ENCODE peak calls at places on chromosomes 13 and 19, in ten cellular contexts. J is posterior cingulate gyrus; Q is RPMI7951; M is amniotic epithelial cell; Z is pulmonary artery endothelial cell; R is activated T-cell treated with anti-CD3 and anti-CD28 coated beads, Interleukin-2, amount 50 U/mL, for 1 hour; N is body of pancreas; W is EL; I is stimulated activated CD4-positive, alpha-beta T cell treated with anti-CD3 and anti-CD28 coated beads, Interleukin-2, amount 100 ng/mL, for 48 hours; K is NCI-H1417. D is an unnamed sample.

GRCh38 chr13:98327326-98328314 is 150.6 kb upstream of the RNF113B start:
- DNase-seq in W (peak), I (no peak), Z (no peak), N (no peak), Q (no peak), M (peak), R (no peak), J (no peak), K (no peak), D (peak)

GRCh38 chr13:40254394-40254793 is 412.0 kb downstream of the FOXO1 start:
- DNase-seq in N (no peak), K (no peak), W (peak), Q (no peak), M (peak), R (no peak), J (no peak), Z (no peak), I (no peak), D (no peak)

GRCh38 chr13:93058301-93058700 is 168.3 kb upstream of the GPC6 start:
- DNase-seq in R (no peak), Z (no peak), J (no peak), N (no peak), Q (no peak), M (no peak), I (no peak), K (no peak), W (no peak), D (no peak)

GRCh38 chr19:50417850-50418185 is 920 bp upstream of the SPIB start:
- DNase-seq in Z (no peak), K (no peak), I (no peak), R (no peak), N (no peak), W (no peak), Q (no peak), J (no peak), M (no peak), D (no peak)

GRCh38 chr13:75635101-75635620 is 969 bp upstream of the LMO7 start:
- DNase-seq in J (no peak), Q (no peak), R (no peak), Z (no peak), W (peak), K (no peak), N (no peak), I (no peak), M (no peak), D (no peak)

GRCh38 chr13:114234266-114234644 is 442 bp upstream of the CDC16 start:
- DNase-seq in Z (no peak), N (no peak), I (no peak), M (no peak), R (no peak), W (no peak), K (no peak), J (no peak), Q (no peak), D (no peak)

GRCh38 chr19:3479177-3479818 is 1.0 kb downstream of the SMIM24 start:
- DNase-seq in K (no peak), J (no peak), N (no peak), I (no peak), Q (no peak), Z (no peak), W (peak), R (peak), M (no peak), D (no peak)

GRCh38 chr19:32877977-32878745 is 8.6 kb upstream of the SLC7A9 start:
- DNase-seq in N (no peak), I (no peak), W (no peak), J (no peak), K (no peak), R (no peak), Z (no peak), M (no peak), Q (no peak), D (no peak)

GRCh38 chr19:39297931-39298634 is 1.9 kb downstream of the IFNL1 start:
- DNase-seq in W (no peak), Q (no peak), N (no peak), Z (no peak), R (peak), K (no peak), M (no peak), I (peak), J (no peak), D (no peak)

GRCh38 chr13:60267498-60268202 is 103.9 kb upstream of the DIAPH3 start:
- DNase-seq in R (peak), N (peak), Q (peak), Z (no peak), J (no peak), K (peak), I (no peak), M (peak), W (peak), D (peak)

GRCh38 chr19:29666634-29667389 is 1.6 kb downstream of the PLEKHF1 start:
- DNase-seq in K (no peak), W (peak), N (peak), R (peak), J (no peak), Z (no peak), M (peak), I (no peak), Q (peak), D (peak)